ENCODE peak calls at places on chromosomes 2 and 18, in nine cellular contexts. B, P, C, E, G, U, F, A and D are unnamed samples.

GRCh38 chr2:65658871-65659270 is 226.5 kb upstream of the SPRED2 start:
- DNase-seq in A (no peak), G (no peak), C (no peak), B (no peak), E (peak), P (no peak), U (no peak), F (no peak), D (no peak)

GRCh38 chr18:40651163-40651562 is 1303.9 kb upstream of the PIK3C3 start:
- DNase-seq in G (no peak), P (no peak), C (no peak), U (no peak), A (no peak), E (no peak), F (no peak), B (no peak), D (no peak)

GRCh38 chr2:11697103-11697871 is 27.3 kb upstream of the NTSR2 start:
- DNase-seq in B (peak), U (no peak), F (no peak), G (no peak), A (peak), E (peak), C (peak), P (no peak), D (no peak)

GRCh38 chr2:196329959-196330358 is 158.6 kb upstream of the STK17B start:
- DNase-seq in E (no peak), G (no peak), A (no peak), P (no peak), F (no peak), B (no peak), U (no peak), C (no peak), D (no peak)

GRCh38 chr2:162058973-162059668 is 14.9 kb downstream of the DPP4 start:
- DNase-seq in G (no peak), A (no peak), E (no peak), B (no peak), U (no peak), P (no peak), F (no peak), C (no peak), D (no peak)

GRCh38 chr18:59057493-59057795 is 82.2 kb upstream of the SEC11C start:
- DNase-seq in C (no peak), U (no peak), G (no peak), A (no peak), E (no peak), B (no peak), P (no peak), F (no peak), D (no peak)

GRCh38 chr2:61247204-61247812 is 85.3 kb downstream of the C2orf74 start:
- DNase-seq in G (no peak), C (peak), B (no peak), A (no peak), P (no peak), E (peak), U (no peak), F (peak), D (no peak)

GRCh38 chr18:49025426-49025766 is 74.6 kb upstream of the SMAD7 start:
- DNase-seq in C (no peak), F (no peak), P (no peak), B (no peak), E (no peak), U (no peak), G (no peak), A (no peak), D (no peak)

GRCh38 chr2:118632921-118633320 is 214.5 kb downstream of the EN1 start:
- DNase-seq in P (no peak), U (no peak), B (no peak), G (no peak), A (no peak), C (no peak), F (no peak), E (no peak), D (no peak)

GRCh38 chr2:118696786-118697465 is 150.5 kb downstream of the EN1 start:
- DNase-seq in P (no peak), U (no peak), E (peak), B (no peak), F (no peak), G (no peak), A (no peak), C (no peak), D (no peak)

GRCh38 chr2:172094319-172095145 is 8.2 kb downstream of the DLX2 start:
- DNase-seq in P (no peak), U (no peak), C (no peak), B (no peak), F (no peak), G (no peak), E (no peak), A (no peak), D (peak)

GRCh38 chr2:172097557-172098131 is 5.1 kb downstream of the DLX2 start:
- DNase-seq in U (no peak), G (no peak), E (no peak), F (no peak), P (no peak), A (no peak), B (no peak), C (no peak), D (peak)

GRCh38 chr2:172096661-172097547 is 5.8 kb downstream of the DLX2 start:
- DNase-seq in B (peak), C (peak), A (no peak), U (no peak), G (no peak), P (no peak), F (no peak), E (no peak), D (peak)

GRCh38 chr2:172095146-172095904 is 7.4 kb downstream of the DLX2 start:
- DNase-seq in F (peak), A (no peak), U (no peak), P (no peak), B (peak), C (peak), E (peak), G (no peak), D (peak)

GRCh38 chr2:172095905-172096660 is 6.6 kb downstream of the DLX2 start:
- DNase-seq in U (no peak), C (no peak), E (no peak), A (no peak), P (no peak), F (no peak), G (no peak), B (no peak), D (peak)
- H3K4me3 ChIP-seq in U (peak), C (peak), E (peak), A (peak), P (peak), F (peak), G (peak), B (peak), D (peak)

GRCh38 chr2:39265315-39265714 is 21.5 kb upstream of the CDKL4 start:
- DNase-seq in F (no peak), E (no peak), C (no peak), A (no peak), B (no peak), P (no peak), U (no peak), G (no peak), D (no peak)

GRCh38 chr2:39260087-39260486 is 16.3 kb upstream of the CDKL4 start:
- DNase-seq in A (no peak), G (no peak), F (no peak), B (no peak), E (no peak), C (no peak), U (no peak), P (no peak), D (no peak)

GRCh38 chr2:39266139-39266805 is 22.5 kb upstream of the CDKL4 start:
- DNase-seq in A (no peak), F (no peak), G (no peak), C (no peak), B (no peak), U (no peak), E (no peak), P (no peak), D (no peak)

GRCh38 chr2:39266906-39267434 is 23.2 kb upstream of the CDKL4 start:
- DNase-seq in G (no peak), C (peak), F (peak), E (no peak), A (no peak), U (no peak), B (no peak), P (no peak), D (peak)

GRCh38 chr2:39264733-39265132 is 21.0 kb upstream of the CDKL4 start:
- DNase-seq in A (no peak), E (no peak), C (no peak), U (no peak), G (no peak), B (no peak), P (no peak), F (no peak), D (peak)
- H3K4me3 ChIP-seq in A (no peak), E (no peak), C (no peak), U (no peak), G (no peak), B (no peak), P (no peak), F (no peak), D (no peak)

DNA sequence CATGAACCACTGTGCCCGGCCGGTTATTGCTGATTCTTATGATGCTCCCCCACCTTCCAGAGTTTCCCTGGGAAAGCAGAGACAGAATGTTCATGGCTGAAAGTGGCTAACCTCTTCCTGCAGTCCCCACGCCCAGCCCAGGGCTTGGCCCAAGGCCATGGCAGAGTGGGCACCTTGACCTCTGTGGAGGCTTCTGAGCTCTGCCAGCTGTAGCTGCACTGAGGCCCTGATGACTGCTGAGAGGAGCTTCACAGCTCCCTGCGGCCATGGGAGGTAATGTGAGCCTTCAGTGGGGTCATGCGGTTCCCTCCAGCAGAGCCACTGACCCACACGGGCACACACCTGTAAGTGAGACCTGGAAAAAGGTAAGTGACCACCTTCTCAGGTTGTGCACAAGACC is 13.3 kb downstream of the EFHD1 start:
- DNase-seq in B (no peak), F (no peak), A (no peak), G (no peak), U (no peak), P (no peak), E (no peak), C (no peak), D (no peak)
- H3K4me3 ChIP-seq in B (no peak), F (no peak), A (no peak), G (no peak), U (no peak), P (no peak), E (no peak), C (no peak), D (no peak)

GRCh38 chr2:240520143-240520973 is 37.4 kb downstream of the ANKMY1 start:
- DNase-seq in U (no peak), C (no peak), E (no peak), B (no peak), P (no peak), G (no peak), A (no peak), F (no peak), D (no peak)
- H3K4me3 ChIP-seq in U (no peak), C (peak), E (no peak), B (no peak), P (peak), G (no peak), A (no peak), F (peak), D (no peak)

GRCh38 chr2:230957756-230958391 is 32.8 kb upstream of the GPR55 start:
- DNase-seq in B (no peak), U (no peak), G (no peak), C (no peak), P (no peak), E (no peak), A (no peak), F (no peak), D (no peak)
- H3K4me3 ChIP-seq in B (no peak), U (peak), G (peak), C (peak), P (peak), E (peak), A (peak), F (peak), D (peak)

GRCh38 chr18:63302647-63303405 is 16.7 kb downstream of the BCL2 start:
- DNase-seq in C (no peak), F (no peak), U (no peak), E (no peak), B (no peak), A (no peak), G (no peak), P (no peak), D (no peak)
- H3K4me3 ChIP-seq in C (no peak), F (no peak), U (no peak), E (no peak), B (no peak), A (no peak), G (no peak), P (no peak), D (no peak)

GRCh38 chr2:168941297-168941696 is 40.2 kb downstream of the G6PC2 start:
- DNase-seq in B (no peak), A (no peak), E (no peak), P (no peak), G (no peak), C (no peak), U (no peak), F (no peak), D (no peak)

GRCh38 chr2:168939061-168939460 is 38.0 kb downstream of the G6PC2 start:
- DNase-seq in B (no peak), U (no peak), P (no peak), G (no peak), A (no peak), E (no peak), C (no peak), F (no peak), D (no peak)

GRCh38 chr2:168934826-168935225 is 33.7 kb downstream of the G6PC2 start:
- DNase-seq in G (no peak), A (no peak), C (no peak), U (no peak), B (no peak), P (no peak), E (no peak), F (no peak), D (no peak)

GRCh38 chr2:168939918-168940317 is 38.8 kb downstream of the G6PC2 start:
- DNase-seq in G (no peak), F (no peak), E (no peak), P (no peak), A (no peak), U (no peak), C (no peak), B (no peak), D (no peak)

DNA sequence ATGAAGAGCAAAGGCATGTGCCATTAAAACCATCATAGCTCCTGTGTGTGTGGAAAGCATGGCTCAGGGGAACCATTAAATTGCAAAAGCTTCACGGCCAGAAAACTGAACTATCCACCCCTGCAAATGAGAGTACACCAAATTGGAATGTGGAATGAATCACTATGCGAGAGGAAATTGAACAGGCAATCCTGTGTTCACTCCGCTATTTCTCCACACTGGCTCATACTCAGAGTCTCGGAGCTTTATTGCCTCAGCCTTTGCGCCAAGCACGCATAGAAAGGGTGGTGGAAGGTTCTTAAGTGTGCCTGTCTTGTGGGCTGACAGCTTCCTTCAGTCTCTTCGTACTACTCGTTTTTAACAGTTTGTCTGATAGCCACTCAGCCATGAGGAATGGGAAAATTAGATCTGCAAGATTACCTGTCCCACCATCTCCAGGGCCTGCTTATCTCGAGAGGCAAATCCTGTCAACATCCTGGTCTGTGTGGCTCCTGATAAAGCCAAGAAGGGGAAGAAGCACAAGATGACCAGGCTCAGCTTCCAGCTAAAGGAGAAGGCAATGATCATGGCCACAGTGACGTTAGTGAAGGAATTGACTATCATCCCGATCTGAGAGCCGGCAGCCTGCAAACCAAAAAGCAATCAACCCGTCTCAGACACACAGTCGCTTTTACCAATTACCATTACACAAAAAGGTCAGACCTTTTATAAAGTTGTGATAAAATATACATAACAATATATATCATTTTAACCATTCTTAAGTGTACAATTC is 34.9 kb downstream of the G6PC2 start:
- DNase-seq in B (peak), C (peak), F (no peak), U (no peak), E (peak), G (no peak), P (no peak), A (no peak), D (peak)
- H3K4me3 ChIP-seq in B (no peak), C (no peak), F (no peak), U (no peak), E (no peak), G (no peak), P (no peak), A (no peak), D (no peak)